ENCODE peak calls at places on chromosomes 13 and 19, in nine cellular contexts. N is A172; H is ovary; F is aorta; Z is HS-5; T is heart right ventricle; J is left ventricle myocardium inferior; M is substantia nigra; D is stimulated activated naive CD8-positive, alpha-beta T cell treated with anti-CD3 and anti-CD28 coated beads, Interleukin-15, Interleukin-2, amounts not matched to agents 100 U/mL and 50 U/mL, for 24 hours. A is an unnamed sample.

GRCh38 chr13:44667950-44668349 is 91.8 kb upstream of the TSC22D1 start:
- DNase-seq in J (no peak), D (no peak), H (no peak), Z (no peak), F (no peak), M (no peak), T (no peak), N (peak), A (peak)

GRCh38 chr13:70253834-70254233 is 145.6 kb upstream of the KLHL1 start:
- DNase-seq in T (no peak), F (no peak), H (no peak), J (no peak), D (no peak), N (no peak), M (no peak), Z (no peak), A (no peak)

GRCh38 chr19:48859711-48860572 is 8.5 kb downstream of the PLEKHA4 start:
- DNase-seq in T (no peak), D (peak), N (no peak), F (peak), H (no peak), Z (no peak), M (no peak), J (peak), A (no peak)

GRCh38 chr19:4969772-4970531 is 1.0 kb downstream of the KDM4B start:
- DNase-seq in T (no peak), N (no peak), D (no peak), M (no peak), F (peak), J (no peak), Z (no peak), H (no peak), A (no peak)

GRCh38 chr19:44600466-44600865 is 12.9 kb upstream of the IGSF23 start:
- DNase-seq in M (no peak), D (no peak), H (no peak), J (no peak), N (no peak), Z (no peak), F (no peak), T (no peak), A (no peak)

GRCh38 chr13:65504213-65504612 is 1725.9 kb downstream of the PCDH9 start:
- DNase-seq in D (no peak), Z (no peak), H (no peak), T (no peak), F (no peak), N (no peak), M (no peak), J (no peak), A (no peak)

GRCh38 chr19:13764101-13764807 is at the start of gene MRI1:
- DNase-seq in T (peak), J (peak), M (peak), D (peak), N (no peak), Z (no peak), H (peak), F (peak), A (no peak)

GRCh38 chr13:44715287-44716224 is 139.4 kb upstream of the TSC22D1 start:
- DNase-seq in T (no peak), J (no peak), Z (no peak), M (no peak), F (no peak), N (no peak), H (no peak), D (no peak), A (no peak)

GRCh38 chr19:15149704-15150103 is 42.5 kb downstream of the SYDE1 start:
- DNase-seq in M (no peak), Z (no peak), J (no peak), H (no peak), T (no peak), N (no peak), D (no peak), F (no peak), A (no peak)

GRCh38 chr19:14337510-14337909 is 43.7 kb upstream of the ADGRE5 start:
- DNase-seq in M (no peak), N (peak), D (peak), J (no peak), F (no peak), T (no peak), H (no peak), Z (no peak), A (no peak)

GRCh38 chr19:10173527-10173926 is 21.2 kb downstream of the DNMT1 start:
- DNase-seq in M (no peak), D (no peak), F (no peak), H (no peak), J (no peak), Z (peak), N (peak), T (no peak), A (peak)

GRCh38 chr19:46180701-46181385 is 32.8 kb downstream of the IGFL2 start:
- DNase-seq in N (peak), D (no peak), M (no peak), J (no peak), F (no peak), T (no peak), Z (peak), H (no peak), A (peak)

GRCh38 chr13:23357349-23357748 is 76.2 kb downstream of the SACS start:
- DNase-seq in D (no peak), J (no peak), F (no peak), H (no peak), M (no peak), N (no peak), T (no peak), Z (no peak), A (no peak)

GRCh38 chr19:8251025-8251472 is 41.9 kb downstream of the CERS4 start:
- DNase-seq in D (no peak), N (no peak), H (peak), F (peak), J (peak), Z (no peak), T (peak), M (peak), A (no peak)

GRCh38 chr19:11560404-11560988 is 1.5 kb upstream of the ELOF1 start:
- DNase-seq in F (no peak), N (peak), D (peak), H (no peak), T (no peak), J (no peak), M (peak), Z (no peak), A (peak)

GRCh38 chr13:109256866-109257760 is 529.3 kb downstream of the IRS2 start:
- DNase-seq in Z (peak), N (peak), D (no peak), M (no peak), T (no peak), F (no peak), J (no peak), H (no peak), A (peak)

GRCh38 chr19:39557791-39558622 is 18.0 kb upstream of the EID2 start:
- DNase-seq in Z (no peak), T (no peak), D (no peak), H (no peak), F (no peak), J (no peak), M (no peak), N (no peak), A (no peak)

GRCh38 chr13:44219808-44220544 is 153.6 kb upstream of the SERP2 start:
- DNase-seq in H (no peak), F (no peak), M (no peak), T (no peak), D (no peak), J (no peak), Z (no peak), N (peak), A (no peak)

GRCh38 chr19:4721196-4721595 is 2.4 kb downstream of the DPP9 start:
- DNase-seq in F (no peak), H (no peak), D (no peak), M (no peak), Z (no peak), N (no peak), T (no peak), J (no peak), A (no peak)

GRCh38 chr13:41060723-41061074 is 610 bp upstream of the WBP4 start:
- DNase-seq in D (peak), H (peak), T (peak), J (peak), N (peak), Z (no peak), F (peak), M (peak), A (peak)

GRCh38 chr13:111586291-111586690 is 265.8 kb downstream of the TEX29 start:
- DNase-seq in N (no peak), D (no peak), F (peak), M (no peak), H (no peak), Z (no peak), T (no peak), J (no peak), A (no peak)

GRCh38 chr19:1657632-1658445 is 5.4 kb upstream of the TCF3 start:
- DNase-seq in J (no peak), D (no peak), M (no peak), H (no peak), F (no peak), Z (no peak), T (no peak), N (no peak), A (no peak)

GRCh38 chr19:10290439-10290875 is 705 bp downstream of the ICAM5 start:
- DNase-seq in N (no peak), H (no peak), F (no peak), M (no peak), D (no peak), J (no peak), T (no peak), Z (no peak), A (no peak)

GRCh38 chr19:23932878-23933277 is 18.2 kb downstream of the ZNF726 start:
- DNase-seq in F (no peak), N (no peak), Z (no peak), H (no peak), M (no peak), J (no peak), D (no peak), T (no peak), A (no peak)

GRCh38 chr19:48873476-48874308 is 1.5 kb downstream of the PPP1R15A start:
- DNase-seq in D (no peak), M (no peak), N (no peak), J (no peak), Z (no peak), F (no peak), H (no peak), T (no peak), A (no peak)

GRCh38 chr19:15923702-15924101 is 10.6 kb downstream of the CYP4F11 start:
- DNase-seq in F (no peak), T (no peak), J (no peak), H (no peak), D (no peak), M (no peak), Z (no peak), N (no peak), A (no peak)

GRCh38 chr13:93951153-93951552 is 528.3 kb downstream of the DCT start:
- DNase-seq in J (no peak), T (no peak), D (no peak), Z (no peak), M (no peak), F (no peak), H (no peak), N (no peak), A (no peak)

GRCh38 chr13:47672245-47672975 is 328.7 kb downstream of the SUCLA2 start:
- DNase-seq in D (no peak), J (no peak), M (no peak), N (no peak), F (no peak), H (no peak), T (no peak), Z (no peak), A (no peak)

GRCh38 chr13:99442273-99442895 is 58.9 kb upstream of the TM9SF2 start:
- DNase-seq in F (no peak), M (no peak), H (no peak), Z (no peak), J (no peak), T (no peak), N (peak), D (peak), A (peak)

GRCh38 chr13:62185631-62186256 is 770.1 kb upstream of the PCDH20 start:
- DNase-seq in Z (no peak), D (no peak), F (no peak), J (no peak), M (no peak), H (no peak), N (no peak), T (no peak), A (no peak)

GRCh38 chr13:114002771-114003321 is 29.0 kb upstream of the C13orf46 start:
- DNase-seq in N (no peak), F (peak), J (peak), T (no peak), Z (no peak), M (no peak), H (no peak), D (no peak), A (no peak)

GRCh38 chr13:51112771-51113170 is 1.7 kb upstream of the C13orf42 start:
- DNase-seq in N (no peak), H (no peak), D (no peak), T (no peak), F (no peak), J (no peak), Z (no peak), M (no peak), A (no peak)

GRCh38 chr13:52051400-52051799 is 26.9 kb downstream of the UTP14C start:
- DNase-seq in T (no peak), M (no peak), Z (no peak), J (no peak), D (no peak), F (no peak), H (no peak), N (no peak), A (no peak)

GRCh38 chr19:19748249-19748938 is 15.5 kb upstream of the ZNF14 start:
- DNase-seq in Z (no peak), H (no peak), D (no peak), N (no peak), J (no peak), T (no peak), F (peak), M (no peak), A (no peak)

GRCh38 chr19:18668744-18669523 is 14.5 kb upstream of the CRTC1 start:
- DNase-seq in H (no peak), M (no peak), Z (no peak), F (peak), N (no peak), D (no peak), J (no peak), T (no peak), A (no peak)

GRCh38 chr19:27745978-27746542 is 1466.9 kb downstream of the UQCRFS1 start:
- DNase-seq in M (no peak), N (no peak), J (no peak), H (no peak), F (no peak), D (no peak), Z (no peak), T (no peak), A (no peak)

GRCh38 chr13:112696869-112697465 is 7.1 kb downstream of the ATP11A start:
- DNase-seq in N (no peak), F (peak), H (no peak), M (no peak), D (no peak), J (no peak), T (no peak), Z (no peak), A (no peak)

GRCh38 chr13:45807520-45808099 is 43.9 kb downstream of the SIAH3 start:
- DNase-seq in Z (peak), N (peak), D (peak), M (peak), T (no peak), J (no peak), F (no peak), H (no peak), A (peak)

GRCh38 chr19:6042776-6043726 is 65.1 kb upstream of the RANBP3 start:
- DNase-seq in H (no peak), F (no peak), D (no peak), T (no peak), Z (no peak), N (no peak), M (no peak), J (no peak), A (no peak)

GRCh38 chr13:45879666-45880065 is 28.1 kb upstream of the SIAH3 start:
- DNase-seq in N (peak), D (no peak), F (no peak), T (peak), Z (no peak), M (no peak), J (peak), H (no peak), A (peak)

A was measured in RCC 7860.